ENCODE peak calls at places on chromosomes 11 and 22, in four cellular contexts. X is ovary, J is HepG2, I is left lung. U is an unnamed sample. For H3K9me3, the result is how much of the 10 kb centered on the place peaks cover.

GRCh38 chr11:72930011-72930410 is 115.8 kb downstream of the ATG16L2 start:
- DNase-seq in X (no peak), J (no peak), I (no peak), U (no peak)

GRCh38 chr11:45527898-45528297 is 137.5 kb downstream of the CHST1 start:
- DNase-seq in I (no peak), X (no peak), J (no peak), U (no peak)

GRCh38 chr11:122668562-122669090 is 13.1 kb downstream of the UBASH3B start:
- DNase-seq in X (no peak), J (no peak), I (no peak), U (peak)

GRCh38 chr22:23534851-23535717 is 45.0 kb downstream of the IGLL1 start:
- DNase-seq in X (peak), J (no peak), I (peak), U (no peak)

GRCh38 chr11:975824-976223 is 50.2 kb downstream of the AP2A2 start:
- DNase-seq in I (no peak), X (peak), J (peak), U (no peak)

GRCh38 chr22:40179535-40179934 is 1.8 kb downstream of the TNRC6B start:
- DNase-seq in J (no peak), I (no peak), X (no peak), U (no peak)

GRCh38 chr22:49373289-49373666 is 454.4 kb downstream of the BRD1 start:
- DNase-seq in X (no peak), I (no peak), J (no peak), U (no peak)

GRCh38 chr22:31143038-31143437 is 2.7 kb upstream of the PLA2G3 start:
- DNase-seq in I (no peak), X (no peak), J (no peak), U (no peak)

GRCh38 chr22:43153916-43154315 is 2.6 kb downstream of the TSPO start:
- DNase-seq in I (no peak), J (no peak), X (no peak), U (no peak)

GRCh38 chr11:97389270-97389669 is 999.5 kb downstream of the JRKL start:
- DNase-seq in X (no peak), I (no peak), J (no peak), U (no peak)
- H3K9me3 ChIP-seq in X (under half), I (under half), J (under half), U (under half)

DNA sequence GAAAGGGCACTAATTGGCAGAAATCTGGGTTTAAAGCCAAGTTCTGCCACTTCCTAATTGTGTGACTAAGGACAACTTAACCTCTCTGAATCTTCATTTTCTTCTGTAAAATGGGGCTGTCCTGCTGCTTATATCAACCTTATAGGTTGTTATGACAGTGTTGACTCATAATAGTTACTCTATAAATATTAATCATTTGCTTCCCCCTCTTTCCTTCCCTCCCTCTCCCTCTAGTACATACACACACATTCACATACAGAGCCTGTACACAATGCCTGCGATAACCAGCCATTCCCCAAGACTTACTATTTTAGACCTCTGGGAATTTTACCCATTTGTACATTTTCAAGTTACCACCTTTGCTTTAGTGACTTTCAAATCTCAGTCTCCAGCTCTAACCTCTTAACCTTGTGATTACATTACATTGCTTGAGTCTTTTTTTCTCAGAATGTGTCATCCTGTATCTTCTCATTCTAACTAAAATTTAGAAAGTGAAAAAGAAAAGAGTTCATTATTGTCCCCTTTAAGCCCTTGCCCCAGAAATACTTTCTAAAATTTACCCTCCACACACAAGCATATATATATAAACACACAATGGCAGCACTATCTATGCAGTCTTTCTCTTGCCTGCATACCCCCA is 31.9 kb downstream of the GDPD4 start:
- DNase-seq in I (no peak), X (no peak), J (no peak), U (no peak)
- H3K9me3 ChIP-seq in I (under half), X (under half), J (under half), U (under half)

GRCh38 chr11:70669871-70670683 is 271.7 kb downstream of the CTTN start:
- DNase-seq in I (no peak), J (no peak), X (no peak), U (no peak)

GRCh38 chr11:70666336-70666735 is 268.0 kb downstream of the CTTN start:
- DNase-seq in I (peak), J (no peak), X (no peak), U (no peak)

GRCh38 chr11:70668204-70669202 is 270.2 kb downstream of the CTTN start:
- DNase-seq in X (no peak), I (peak), J (no peak), U (no peak)

GRCh38 chr11:70669281-70669680 is 271.0 kb downstream of the CTTN start:
- DNase-seq in X (no peak), J (no peak), I (peak), U (no peak)

GRCh38 chr11:70667767-70668166 is 269.4 kb downstream of the CTTN start:
- DNase-seq in J (peak), I (no peak), X (no peak), U (peak)
- H3K9me3 ChIP-seq in J (under half), I (under half), X (under half), U (under half)

GRCh38 chr22:27949421-27949820 is 30.4 kb upstream of the PITPNB start:
- DNase-seq in J (peak), X (no peak), I (no peak), U (no peak)

GRCh38 chr22:27948569-27948968 is 29.5 kb upstream of the PITPNB start:
- DNase-seq in J (no peak), I (no peak), X (no peak), U (no peak)

GRCh38 chr22:27952091-27952490 is 33.0 kb upstream of the PITPNB start:
- DNase-seq in X (no peak), J (no peak), I (no peak), U (no peak)

GRCh38 chr22:27947461-27947860 is 28.4 kb upstream of the PITPNB start:
- DNase-seq in X (no peak), J (no peak), I (no peak), U (no peak)

DNA sequence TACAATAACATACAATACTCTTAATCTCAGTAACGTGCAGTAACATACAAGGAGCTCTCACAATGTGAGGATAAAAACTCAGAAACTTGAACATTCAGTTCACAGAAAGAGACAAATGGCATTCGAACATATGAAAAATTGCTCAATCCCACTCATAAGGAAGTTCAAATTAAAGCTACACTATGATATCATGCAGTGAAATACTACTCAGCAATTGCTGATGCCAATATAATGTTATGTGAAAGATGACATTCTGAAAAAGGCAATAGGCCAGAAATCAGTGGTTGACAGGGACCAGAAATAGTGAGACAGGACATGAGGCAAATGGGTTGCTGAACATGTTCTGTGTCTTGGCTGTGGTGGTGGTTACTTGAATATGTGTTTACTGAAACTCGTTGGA is 33.7 kb upstream of the PITPNB start:
- DNase-seq in J (no peak), I (no peak), X (no peak), U (no peak)
- H3K9me3 ChIP-seq in J (under half), I (under half), X (under half), U (under half)

GRCh38 chr11:101661559-101661958 is 77.8 kb upstream of the TRPC6 start:
- DNase-seq in I (no peak), J (no peak), X (no peak), U (no peak)
- H3K9me3 ChIP-seq in I (under half), J (under half), X (under half), U (under half)

DNA sequence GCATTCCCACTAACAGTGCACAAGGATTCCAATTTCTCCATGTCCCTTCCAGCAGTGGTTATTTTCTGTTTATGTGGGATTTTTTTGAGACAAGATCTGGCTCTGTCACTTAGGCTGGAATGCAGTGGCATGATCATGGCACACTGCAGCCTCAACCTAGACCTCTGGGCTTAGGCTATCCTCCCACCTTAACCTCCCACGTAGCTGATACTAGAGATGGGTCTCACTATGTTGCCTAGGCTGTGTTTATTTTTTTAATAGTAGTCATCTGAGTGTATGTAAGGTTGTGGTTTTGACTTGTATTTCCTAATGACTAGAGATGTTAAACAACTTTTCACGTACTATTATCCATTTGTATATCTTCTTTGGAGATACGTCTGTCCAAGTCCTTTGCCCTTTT is 74.6 kb downstream of the KCNQ1OT1 start:
- DNase-seq in J (no peak), I (no peak), X (no peak), U (no peak)
- H3K9me3 ChIP-seq in J (under half), I (under half), X (under half), U (under half)

GRCh38 chr22:47307326-47307725 is 544.9 kb downstream of the TBC1D22A start:
- DNase-seq in X (no peak), I (no peak), J (no peak), U (no peak)
- H3K9me3 ChIP-seq in X (under half), I (under half), J (under half), U (under half)

GRCh38 chr22:47561115-47561675 is 798.7 kb downstream of the TBC1D22A start:
- DNase-seq in X (no peak), J (no peak), I (no peak), U (no peak)

GRCh38 chr22:47556473-47556872 is 794.0 kb downstream of the TBC1D22A start:
- DNase-seq in J (no peak), X (no peak), I (no peak), U (no peak)

GRCh38 chr22:47563406-47564157 is 801.1 kb downstream of the TBC1D22A start:
- DNase-seq in I (no peak), X (no peak), J (no peak), U (no peak)

GRCh38 chr22:47561766-47562165 is 799.3 kb downstream of the TBC1D22A start:
- DNase-seq in X (no peak), J (no peak), I (no peak), U (no peak)

GRCh38 chr22:47558828-47559700 is 796.6 kb downstream of the TBC1D22A start:
- DNase-seq in X (no peak), J (no peak), I (no peak), U (no peak)
- H3K9me3 ChIP-seq in X (under half), J (under half), I (under half), U (under half)

DNA sequence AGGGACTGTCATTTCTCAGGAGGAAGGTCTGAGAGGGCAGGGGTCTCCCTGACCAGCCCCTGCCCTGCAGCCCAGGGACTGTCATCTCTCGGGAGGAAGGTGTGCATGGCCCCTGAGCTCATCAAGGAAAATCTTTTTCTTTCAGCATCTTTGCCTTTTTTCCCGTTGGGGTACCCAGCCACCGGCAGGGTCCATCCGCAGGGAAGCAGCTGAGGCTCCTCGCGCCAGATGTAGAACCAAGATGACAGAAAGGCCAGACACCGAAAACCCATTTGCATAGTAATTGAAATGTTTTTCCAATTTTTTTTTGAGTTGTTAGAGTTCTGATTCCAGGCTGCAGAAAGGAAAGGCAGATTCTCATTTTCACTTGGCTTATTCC is 613.9 kb downstream of the TBC1D22A start:
- DNase-seq in I (no peak), X (peak), J (no peak), U (no peak)
- H3K9me3 ChIP-seq in I (under half), X (under half), J (under half), U (under half)

DNA sequence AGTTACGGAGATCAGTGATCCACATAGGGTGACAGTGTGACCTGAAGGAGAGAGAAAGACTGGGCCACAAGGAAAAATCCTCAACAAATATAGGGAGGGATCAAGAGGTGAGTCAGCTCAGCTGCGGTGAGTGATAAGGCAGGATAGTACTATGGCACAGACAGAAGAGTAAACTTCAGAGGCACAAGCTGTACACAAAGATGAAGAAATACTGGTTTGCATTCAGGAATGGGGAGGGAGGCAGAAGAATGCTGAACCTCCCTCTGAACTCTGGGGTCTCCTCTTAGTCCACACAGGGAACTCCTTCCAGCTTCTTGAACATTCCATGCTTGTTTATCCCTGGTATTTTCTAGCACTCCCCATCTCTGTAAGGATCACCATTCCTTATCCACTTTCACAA is 162.7 kb downstream of the BARX2 start:
- DNase-seq in X (no peak), I (no peak), J (no peak), U (peak)
- H3K9me3 ChIP-seq in X (under half), I (under half), J (under half), U (under half)